ENCODE peak calls at places on chromosomes 13 and 19, in six cellular contexts. One of them, this sample, is unnamed. For H3K4me1, the result is how much of the 10 kb centered on the place peaks cover.

GRCh38 chr19:17488593-17489391 is 18.5 kb downstream of the SLC27A1 start:
- DNase-seq in OCI-LY7: peak
- DNase-seq in thoracic aorta: no peak
- DNase-seq in stomach: peak
- DNase-seq in Panc1: no peak
- DNase-seq in lower lobe of right lung: peak
- DNase-seq in this sample: peak

GRCh38 chr13:80050252-80050651 is 290.7 kb downstream of the SPRY2 start:
- DNase-seq in OCI-LY7: no peak
- DNase-seq in Panc1: no peak
- DNase-seq in stomach: no peak
- DNase-seq in thoracic aorta: no peak
- DNase-seq in lower lobe of right lung: no peak
- DNase-seq in this sample: no peak

GRCh38 chr19:47471733-47472457 is at the start of gene SLC8A2:
- DNase-seq in thoracic aorta: peak
- DNase-seq in OCI-LY7: peak
- DNase-seq in stomach: peak
- DNase-seq in Panc1: no peak
- DNase-seq in lower lobe of right lung: no peak
- DNase-seq in this sample: peak

GRCh38 chr13:39998166-39998565 is 342.7 kb downstream of the COG6 start:
- DNase-seq in lower lobe of right lung: no peak
- DNase-seq in stomach: no peak
- DNase-seq in thoracic aorta: no peak
- DNase-seq in OCI-LY7: no peak
- DNase-seq in Panc1: no peak
- DNase-seq in this sample: no peak

GRCh38 chr13:110340812-110341444 is 33.8 kb downstream of the COL4A2 start:
- DNase-seq in Panc1: no peak
- DNase-seq in OCI-LY7: no peak
- DNase-seq in lower lobe of right lung: peak
- DNase-seq in stomach: peak
- DNase-seq in thoracic aorta: peak
- DNase-seq in this sample: peak

GRCh38 chr13:39876258-39876657 is 220.8 kb downstream of the COG6 start:
- DNase-seq in stomach: no peak
- DNase-seq in Panc1: no peak
- DNase-seq in lower lobe of right lung: no peak
- DNase-seq in thoracic aorta: no peak
- DNase-seq in OCI-LY7: no peak
- DNase-seq in this sample: no peak

GRCh38 chr19:35248310-35249145 is at the start of gene LSR:
- DNase-seq in Panc1: peak
- DNase-seq in stomach: peak
- DNase-seq in lower lobe of right lung: peak
- DNase-seq in thoracic aorta: no peak
- DNase-seq in OCI-LY7: peak
- DNase-seq in this sample: peak

GRCh38 chr13:67736646-67737420 is 506.7 kb upstream of the PCDH9 start:
- DNase-seq in Panc1: no peak
- DNase-seq in stomach: no peak
- DNase-seq in lower lobe of right lung: no peak
- DNase-seq in OCI-LY7: peak
- DNase-seq in thoracic aorta: no peak
- DNase-seq in this sample: no peak

GRCh38 chr13:93147293-93147645 is 79.3 kb upstream of the GPC6 start:
- DNase-seq in stomach: no peak
- DNase-seq in OCI-LY7: no peak
- DNase-seq in thoracic aorta: no peak
- DNase-seq in Panc1: no peak
- DNase-seq in lower lobe of right lung: no peak
- DNase-seq in this sample: no peak

GRCh38 chr13:98326274-98326673 is 149.2 kb upstream of the RNF113B start:
- DNase-seq in Panc1: no peak
- DNase-seq in lower lobe of right lung: no peak
- DNase-seq in stomach: no peak
- DNase-seq in OCI-LY7: no peak
- DNase-seq in thoracic aorta: no peak
- DNase-seq in this sample: no peak

GRCh38 chr19:39144487-39145071 is 19.0 kb downstream of the PAK4 start:
- DNase-seq in stomach: no peak
- DNase-seq in thoracic aorta: no peak
- DNase-seq in OCI-LY7: no peak
- DNase-seq in lower lobe of right lung: no peak
- DNase-seq in Panc1: no peak
- DNase-seq in this sample: peak
- H3K4me1 ChIP-seq in stomach: under half
- H3K4me1 ChIP-seq in thoracic aorta: under half
- H3K4me1 ChIP-seq in OCI-LY7: under half
- H3K4me1 ChIP-seq in lower lobe of right lung: half or more
- H3K4me1 ChIP-seq in Panc1: under half
- H3K4me1 ChIP-seq in this sample: under half

GRCh38 chr19:5963855-5964254 is 14.1 kb downstream of the RANBP3 start:
- DNase-seq in stomach: no peak
- DNase-seq in lower lobe of right lung: no peak
- DNase-seq in thoracic aorta: no peak
- DNase-seq in OCI-LY7: no peak
- DNase-seq in Panc1: no peak
- DNase-seq in this sample: peak
- H3K4me1 ChIP-seq in stomach: half or more
- H3K4me1 ChIP-seq in lower lobe of right lung: half or more
- H3K4me1 ChIP-seq in thoracic aorta: under half
- H3K4me1 ChIP-seq in OCI-LY7: under half
- H3K4me1 ChIP-seq in Panc1: under half
- H3K4me1 ChIP-seq in this sample: half or more

DNA sequence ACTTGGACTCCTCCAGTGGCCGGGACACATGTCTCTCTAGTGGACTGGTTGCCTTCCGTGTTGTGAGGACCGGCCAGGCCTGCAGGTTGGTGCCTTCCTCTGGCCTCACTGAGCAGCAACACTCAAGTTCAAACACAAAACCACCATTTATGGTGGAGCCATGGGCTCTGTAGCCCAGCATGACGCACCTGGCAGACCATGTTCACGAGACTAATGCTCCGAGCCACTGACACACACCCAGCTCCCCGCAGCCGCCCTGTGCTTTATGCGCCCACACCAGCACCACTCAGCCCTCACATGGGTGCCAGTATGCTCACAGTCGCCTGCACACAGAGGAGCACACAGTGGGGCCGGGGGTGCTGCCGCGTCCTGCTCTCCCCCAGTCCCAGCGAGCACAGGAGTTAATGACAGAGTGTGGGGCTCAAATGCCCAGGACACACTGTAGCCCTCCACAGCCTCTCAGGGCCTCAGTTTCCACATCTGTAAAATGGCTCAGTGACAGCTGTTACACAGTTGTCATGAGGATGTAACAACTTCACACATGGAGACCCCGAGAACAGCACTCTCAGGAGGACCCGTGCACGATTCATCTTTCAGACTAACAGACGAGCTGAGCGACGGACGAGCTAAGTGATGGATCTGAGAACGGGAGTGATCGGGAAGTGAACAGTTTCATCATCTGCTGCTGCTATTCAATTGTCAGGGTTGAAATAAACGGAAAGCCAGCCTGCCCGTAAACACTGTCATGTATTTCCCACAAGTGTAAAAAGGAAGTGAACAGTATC is 7.8 kb downstream of the GAS6 start:
- DNase-seq in OCI-LY7: no peak
- DNase-seq in stomach: no peak
- DNase-seq in Panc1: no peak
- DNase-seq in lower lobe of right lung: peak
- DNase-seq in thoracic aorta: no peak
- DNase-seq in this sample: peak
- H3K4me1 ChIP-seq in OCI-LY7: under half
- H3K4me1 ChIP-seq in stomach: half or more
- H3K4me1 ChIP-seq in Panc1: under half
- H3K4me1 ChIP-seq in lower lobe of right lung: half or more
- H3K4me1 ChIP-seq in thoracic aorta: under half
- H3K4me1 ChIP-seq in this sample: half or more

DNA sequence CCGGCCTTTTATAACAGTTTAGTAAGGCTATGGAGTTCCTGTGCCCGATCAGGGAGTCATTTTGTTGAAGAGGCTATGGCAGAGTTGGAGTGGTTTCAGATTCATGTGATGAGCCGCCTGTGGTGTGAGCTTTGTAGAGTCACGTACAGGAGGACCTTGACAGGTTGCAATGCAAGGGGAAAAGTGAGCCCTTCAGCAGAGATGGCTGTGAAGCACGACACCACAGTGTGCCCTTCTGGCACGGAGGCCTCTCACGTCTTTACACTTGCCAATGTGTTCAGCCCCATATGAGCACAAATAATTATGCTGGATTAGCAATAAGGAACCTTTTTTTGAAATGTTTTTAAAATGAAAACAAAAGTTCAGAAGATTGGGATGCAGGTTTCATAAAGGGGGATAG is 499.8 kb downstream of the LIG4 start:
- DNase-seq in stomach: no peak
- DNase-seq in OCI-LY7: no peak
- DNase-seq in lower lobe of right lung: no peak
- DNase-seq in thoracic aorta: no peak
- DNase-seq in Panc1: no peak
- DNase-seq in this sample: no peak
- H3K4me1 ChIP-seq in stomach: under half
- H3K4me1 ChIP-seq in OCI-LY7: under half
- H3K4me1 ChIP-seq in lower lobe of right lung: under half
- H3K4me1 ChIP-seq in thoracic aorta: under half
- H3K4me1 ChIP-seq in Panc1: under half
- H3K4me1 ChIP-seq in this sample: under half

DNA sequence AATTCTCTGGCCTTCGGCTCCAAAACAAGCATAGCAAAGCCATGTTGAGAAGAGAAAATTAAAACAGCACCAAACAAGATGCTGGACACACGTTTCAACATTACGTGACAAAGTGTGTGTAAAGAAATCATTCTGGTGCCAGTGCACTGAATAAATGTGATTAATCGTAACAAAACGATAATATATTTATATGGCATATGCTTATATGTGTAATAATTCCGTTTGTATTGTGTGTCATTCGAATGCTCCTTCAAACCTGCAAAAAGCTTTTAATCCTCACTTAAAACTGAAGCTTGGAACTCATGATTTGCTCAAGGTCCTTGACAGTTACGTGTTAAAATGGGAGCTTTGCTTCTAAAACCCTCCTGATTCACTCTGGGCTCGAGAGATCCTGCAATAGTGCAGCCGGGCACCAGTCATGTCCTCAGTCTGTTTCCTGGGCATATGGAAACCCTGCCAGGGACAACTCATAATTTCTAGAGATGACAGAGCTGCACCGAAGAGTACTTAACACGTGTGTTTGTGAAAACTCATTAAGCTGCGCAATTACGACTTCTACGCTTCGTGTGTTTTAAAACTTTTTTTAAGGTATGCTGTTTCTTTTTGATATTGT is 731 bp upstream of the AKAP8L start:
- DNase-seq in Panc1: no peak
- DNase-seq in lower lobe of right lung: no peak
- DNase-seq in stomach: no peak
- DNase-seq in thoracic aorta: no peak
- DNase-seq in OCI-LY7: no peak
- DNase-seq in this sample: no peak
- H3K4me1 ChIP-seq in Panc1: under half
- H3K4me1 ChIP-seq in lower lobe of right lung: under half
- H3K4me1 ChIP-seq in stomach: under half
- H3K4me1 ChIP-seq in thoracic aorta: under half
- H3K4me1 ChIP-seq in OCI-LY7: under half
- H3K4me1 ChIP-seq in this sample: under half

GRCh38 chr19:16085115-16085514 is 8.8 kb downstream of the TPM4 start:
- DNase-seq in Panc1: no peak
- DNase-seq in OCI-LY7: no peak
- DNase-seq in thoracic aorta: no peak
- DNase-seq in stomach: no peak
- DNase-seq in lower lobe of right lung: peak
- DNase-seq in this sample: no peak
- H3K4me1 ChIP-seq in Panc1: under half
- H3K4me1 ChIP-seq in OCI-LY7: under half
- H3K4me1 ChIP-seq in thoracic aorta: under half
- H3K4me1 ChIP-seq in stomach: half or more
- H3K4me1 ChIP-seq in lower lobe of right lung: half or more
- H3K4me1 ChIP-seq in this sample: under half

This sample was measured in kidney.